ENCODE peak calls at places on chromosomes 1 and 21, in five cellular contexts. C, L, N, R and I are unnamed samples.

GRCh38 chr1:85451236-85451830 is 13.6 kb downstream of the DDAH1 start:
- DNase-seq in N (no peak), C (peak; percentile 52), L (no peak), R (no peak), I (no peak)

GRCh38 chr1:42886046-42886739 is 39.8 kb downstream of the ZNF691 start:
- DNase-seq in L (no peak), N (no peak), R (no peak), C (no peak), I (no peak)

GRCh38 chr1:204317170-204317569 is 42.6 kb downstream of the PLEKHA6 start:
- DNase-seq in R (no peak), C (no peak), N (no peak), L (no peak), I (no peak)

GRCh38 chr1:21874778-21875547 is 62.1 kb downstream of the HSPG2 start:
- DNase-seq in L (no peak), R (no peak), C (no peak), N (no peak), I (no peak)

GRCh38 chr1:61000327-61000726 is 82.0 kb upstream of the NFIA start:
- DNase-seq in N (no peak), L (no peak), C (no peak), R (no peak), I (no peak)

GRCh38 chr1:209207701-209208286 is 375.7 kb upstream of the CAMK1G start:
- DNase-seq in R (peak; percentile 93), L (peak; percentile 47), N (peak; percentile 67), C (peak; percentile 44), I (no peak)

GRCh38 chr1:31981976-31982375 is 31.7 kb upstream of the KHDRBS1 start:
- DNase-seq in L (no peak), R (no peak), N (no peak), C (no peak), I (no peak)

GRCh38 chr1:243882276-243882675 is 32.2 kb upstream of the AKT3 start:
- DNase-seq in N (no peak), R (no peak), L (no peak), C (peak; percentile 12), I (no peak)

GRCh38 chr1:9793291-9793690 is 30.5 kb downstream of the CLSTN1 start:
- DNase-seq in C (no peak), R (no peak), N (no peak), L (no peak), I (no peak)

GRCh38 chr1:22122273-22123070 is 20.4 kb downstream of the WNT4 start:
- DNase-seq in L (no peak), C (no peak), N (no peak), R (no peak), I (no peak)

GRCh38 chr1:234956821-234957329 is 171.8 kb downstream of the TOMM20 start:
- DNase-seq in C (no peak), L (peak; percentile 40), R (no peak), N (no peak), I (no peak)

GRCh38 chr1:33402234-33402633 is 28.7 kb downstream of the PHC2 start:
- DNase-seq in L (no peak), C (no peak), R (no peak), N (no peak), I (no peak)

GRCh38 chr1:33400153-33400552 is 30.7 kb downstream of the PHC2 start:
- DNase-seq in R (no peak), L (no peak), C (no peak), N (no peak), I (no peak)

GRCh38 chr1:33397994-33398393 is 32.9 kb downstream of the PHC2 start:
- DNase-seq in R (no peak), C (no peak), L (no peak), N (no peak), I (no peak)

GRCh38 chr1:33397125-33397506 is 33.8 kb downstream of the PHC2 start:
- DNase-seq in N (no peak), R (no peak), C (no peak), L (no peak), I (no peak)

GRCh38 chr1:33399375-33399774 is 31.5 kb downstream of the PHC2 start:
- DNase-seq in N (no peak), R (no peak), L (no peak), C (no peak), I (no peak)
- TF ChIP-seq CTCF in N (no peak), R (no peak), L (no peak), C (no peak), I (no peak)

DNA sequence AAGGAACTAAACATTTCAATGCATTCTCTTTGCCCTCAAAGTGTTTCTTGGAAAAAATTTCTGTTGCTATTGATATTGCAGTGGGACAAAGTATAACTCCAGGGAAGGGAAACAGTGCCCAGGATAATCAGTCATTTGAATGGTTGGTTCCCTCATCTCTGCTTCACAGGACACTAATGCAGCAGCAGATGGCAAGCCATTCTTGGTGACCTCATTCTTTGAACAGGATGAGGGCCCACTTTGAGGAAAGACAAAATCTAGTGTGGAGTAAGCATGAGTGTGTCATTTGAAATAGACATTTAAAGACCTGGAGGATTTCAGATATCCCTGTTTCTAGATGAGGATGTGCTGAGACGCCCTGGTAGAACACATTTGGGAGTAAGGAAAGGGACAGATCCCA is 32.3 kb downstream of the CHRM3 start:
- DNase-seq in R (no peak), C (no peak), N (no peak), L (no peak), I (no peak)
- H3K4me1 ChIP-seq in R (no peaks in the 10 kb centered on the region), C (no peaks in the 10 kb centered on the region), N (no peaks in the 10 kb centered on the region), L (no peaks in the 10 kb centered on the region), I (no peaks in the 10 kb centered on the region)

GRCh38 chr1:159924791-159925712 is at the start of gene TAGLN2:
- DNase-seq in C (peak; percentile 93), R (peak; percentile 97), L (peak; percentile 96), N (peak; percentile 93), I (peak; percentile 72)
- TF ChIP-seq CTCF in C (no peak), R (no peak), L (no peak), N (no peak), I (peak; percentile 15)

GRCh38 chr1:89908294-89908992 is 86.5 kb upstream of the ZNF326 start:
- DNase-seq in L (no peak), N (no peak), R (no peak), C (no peak), I (no peak)
- H3K4me1 ChIP-seq in L (no peaks in the 10 kb centered on the region), N (peaks cover 6% of the 10 kb centered on the region), R (peaks cover 9% of the 10 kb centered on the region), C (peaks cover 31% of the 10 kb centered on the region), I (peaks cover 15% of the 10 kb centered on the region)

DNA sequence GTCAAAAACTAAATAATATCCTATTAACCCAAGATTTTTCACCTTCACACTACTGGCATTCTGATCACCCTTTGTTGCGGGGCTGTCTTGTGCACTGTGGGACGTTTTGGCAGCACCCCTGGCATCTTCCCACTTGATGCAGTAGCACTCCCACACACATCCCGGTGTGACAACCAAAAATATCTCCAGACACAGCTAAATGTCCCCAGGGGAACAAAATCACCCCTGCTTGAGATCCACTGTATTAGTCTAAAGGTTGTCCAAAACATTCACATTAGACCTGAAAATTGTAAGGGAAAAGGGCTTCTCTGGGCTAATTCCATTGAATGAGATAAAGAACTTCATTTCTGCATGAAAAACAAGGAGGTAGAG is 37.8 kb downstream of the PLEKHO1 start:
- DNase-seq in L (no peak), C (no peak), N (no peak), R (no peak), I (no peak)
- TF ChIP-seq CTCF in L (no peak), C (no peak), N (no peak), R (peak; percentile 17), I (no peak)

GRCh38 chr1:156503672-156504055 is 3.1 kb upstream of the MEF2D start:
- DNase-seq in L (no peak), R (no peak), C (no peak), N (no peak), I (no peak)
- H3K4me1 ChIP-seq in L (peaks cover 26% of the 10 kb centered on the region), R (peaks cover 10% of the 10 kb centered on the region), C (peaks cover 42% of the 10 kb centered on the region), N (peaks cover 30% of the 10 kb centered on the region), I (peaks cover 34% of the 10 kb centered on the region)

GRCh38 chr21:42560517-42561179 is 47.0 kb downstream of the SLC37A1 start:
- DNase-seq in L (no peak), C (no peak), N (peak; percentile 8), R (no peak), I (no peak)

GRCh38 chr21:42562816-42563215 is 49.2 kb downstream of the SLC37A1 start:
- DNase-seq in R (peak; percentile 28), L (no peak), N (no peak), C (no peak), I (no peak)

GRCh38 chr21:42563261-42564045 is 49.8 kb downstream of the SLC37A1 start:
- DNase-seq in R (peak; percentile 21), C (peak; percentile 65), N (peak; percentile 13), L (no peak), I (no peak)

GRCh38 chr21:42562258-42562657 is 48.6 kb downstream of the SLC37A1 start:
- DNase-seq in R (peak; percentile 18), C (no peak), L (no peak), N (no peak), I (no peak)

GRCh38 chr21:42561742-42562141 is 48.1 kb downstream of the SLC37A1 start:
- DNase-seq in R (peak; percentile 36), C (no peak), N (peak; percentile 13), L (peak; percentile 74), I (no peak)
- TF ChIP-seq CTCF in R (no peak), C (no peak), N (no peak), L (no peak), I (no peak)

DNA sequence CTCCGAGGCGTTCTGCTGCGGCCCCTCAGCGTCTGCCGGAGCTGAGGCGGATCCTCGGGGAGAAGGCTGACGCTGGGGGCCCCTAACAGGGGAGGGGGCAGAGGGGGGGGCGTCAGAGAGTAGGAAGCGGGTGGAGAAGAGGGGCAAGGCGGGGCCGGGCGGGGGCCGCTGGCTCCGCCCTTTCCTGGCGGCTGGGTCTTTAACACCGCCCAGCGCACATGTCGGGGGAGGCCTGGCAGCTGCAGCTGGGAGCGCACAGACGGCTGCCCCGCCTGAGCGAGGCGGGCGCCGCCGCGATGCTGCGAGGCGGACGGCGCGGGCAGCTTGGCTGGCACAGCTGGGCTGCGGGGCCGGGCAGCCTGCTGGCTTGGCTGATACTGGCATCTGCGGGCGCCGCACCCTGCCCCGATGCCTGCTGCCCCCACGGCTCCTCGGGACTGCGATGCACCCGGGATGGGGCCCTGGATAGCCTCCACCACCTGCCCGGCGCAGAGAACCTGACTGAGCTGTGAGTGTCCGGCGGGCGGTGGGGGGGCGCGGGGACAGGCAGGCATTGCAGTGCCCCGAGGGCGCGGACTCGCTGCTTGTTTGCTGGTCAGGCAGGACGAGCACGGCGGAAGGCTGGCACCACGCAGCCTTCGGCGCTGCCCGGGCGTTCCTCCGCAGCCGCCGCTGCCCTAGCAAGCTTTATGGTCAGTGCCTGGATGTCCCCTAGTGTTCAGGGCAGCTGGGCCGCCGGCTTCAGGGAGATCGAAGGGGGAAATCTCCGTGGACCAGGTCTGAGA is at the start of gene NTRK1:
- DNase-seq in C (peak; percentile 18), N (peak; percentile 58), L (peak; percentile 24), R (peak; percentile 81), I (no peak)
- H3K4me1 ChIP-seq in C (peaks cover 10% of the 10 kb centered on the region), N (peaks cover 2% of the 10 kb centered on the region), L (peaks cover 7% of the 10 kb centered on the region), R (peaks cover 19% of the 10 kb centered on the region), I (peaks cover 16% of the 10 kb centered on the region)

DNA sequence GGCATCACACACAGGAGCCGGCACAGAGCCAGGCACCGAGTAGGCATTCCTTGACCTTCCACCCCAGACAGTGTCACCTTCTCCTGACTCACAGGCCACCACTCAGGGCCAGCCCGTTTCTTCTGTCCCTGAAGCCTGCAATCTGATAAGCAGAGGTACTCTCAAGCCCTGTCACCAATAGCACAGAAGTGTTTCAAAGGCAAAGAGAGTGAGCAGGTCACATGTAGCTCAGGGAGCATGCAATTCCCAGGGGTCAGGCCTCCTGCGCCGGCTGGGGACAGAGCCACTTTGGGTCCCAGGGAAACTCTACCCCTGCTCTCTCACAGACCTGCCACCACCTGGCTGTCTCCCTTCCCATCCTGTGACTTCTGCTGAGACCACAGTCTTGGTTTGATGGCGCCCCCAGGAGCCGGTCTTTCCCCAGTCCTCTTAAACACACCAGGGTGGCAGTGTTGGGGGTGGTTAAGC is 13.2 kb downstream of the CAPN9 start:
- DNase-seq in L (no peak), N (no peak), C (no peak), R (peak; percentile 78), I (no peak)
- TF ChIP-seq CTCF in L (no peak), N (no peak), C (no peak), R (peak; percentile 56), I (no peak)